ENCODE peak calls at places on chromosomes 7 and 10, in six cellular contexts. One of them, this sample, is unnamed.

GRCh38 chr7:157816086-157816485 is 479.3 kb downstream of the DNAJB6 start:
- DNase-seq in IMR-90: no peak
- DNase-seq in right cardiac atrium: no peak
- DNase-seq in sigmoid colon: no peak
- DNase-seq in A549: no peak
- DNase-seq in hepatocyte: no peak
- DNase-seq in this sample: no peak

GRCh38 chr10:74383617-74384016 is 232.6 kb downstream of the ADK start:
- DNase-seq in IMR-90: no peak
- DNase-seq in hepatocyte: no peak
- DNase-seq in A549: no peak
- DNase-seq in sigmoid colon: no peak
- DNase-seq in right cardiac atrium: no peak
- DNase-seq in this sample: no peak

GRCh38 chr10:10564081-10564480 is 453.6 kb upstream of the CELF2 start:
- DNase-seq in A549: no peak
- DNase-seq in hepatocyte: no peak
- DNase-seq in sigmoid colon: no peak
- DNase-seq in IMR-90: no peak
- DNase-seq in right cardiac atrium: no peak
- DNase-seq in this sample: peak; percentile 12

GRCh38 chr7:106623846-106624245 is 37.1 kb downstream of the CCDC71L start:
- DNase-seq in right cardiac atrium: no peak
- DNase-seq in sigmoid colon: no peak
- DNase-seq in hepatocyte: peak; percentile 15
- DNase-seq in IMR-90: peak; percentile 92
- DNase-seq in A549: peak; percentile 17
- DNase-seq in this sample: no peak

GRCh38 chr10:129971381-129972144 is 7.5 kb upstream of the EBF3 start:
- DNase-seq in A549: peak; percentile 63
- DNase-seq in hepatocyte: peak; percentile 86
- DNase-seq in right cardiac atrium: peak; percentile 75
- DNase-seq in sigmoid colon: peak; percentile 66
- DNase-seq in IMR-90: peak; percentile 22
- DNase-seq in this sample: no peak

GRCh38 chr10:42754155-42755027 is 28.2 kb upstream of the BMS1 start:
- DNase-seq in hepatocyte: peak; percentile 53
- DNase-seq in sigmoid colon: no peak
- DNase-seq in right cardiac atrium: peak; percentile 64
- DNase-seq in A549: peak; percentile 15
- DNase-seq in IMR-90: no peak
- DNase-seq in this sample: no peak

GRCh38 chr10:17348111-17349008 is 106.0 kb downstream of the ST8SIA6 start:
- DNase-seq in right cardiac atrium: peak; percentile 81
- DNase-seq in A549: peak; percentile 7
- DNase-seq in sigmoid colon: peak; percentile 70
- DNase-seq in IMR-90: peak; percentile 79
- DNase-seq in hepatocyte: peak; percentile 17
- DNase-seq in this sample: no peak

GRCh38 chr10:111323567-111323966 is 246.7 kb downstream of the ADRA2A start:
- DNase-seq in hepatocyte: no peak
- DNase-seq in sigmoid colon: no peak
- DNase-seq in right cardiac atrium: no peak
- DNase-seq in IMR-90: no peak
- DNase-seq in A549: no peak
- DNase-seq in this sample: no peak

GRCh38 chr10:91197044-91197651 is 23.3 kb upstream of the PCGF5 start:
- DNase-seq in sigmoid colon: no peak
- DNase-seq in right cardiac atrium: peak; percentile 62
- DNase-seq in hepatocyte: no peak
- DNase-seq in A549: no peak
- DNase-seq in IMR-90: peak; percentile 53
- DNase-seq in this sample: no peak

GRCh38 chr7:41652265-41652664 is 50.6 kb downstream of the INHBA start:
- DNase-seq in IMR-90: peak; percentile 13
- DNase-seq in sigmoid colon: no peak
- DNase-seq in hepatocyte: no peak
- DNase-seq in A549: no peak
- DNase-seq in right cardiac atrium: no peak
- DNase-seq in this sample: no peak

GRCh38 chr10:110995301-110995700 is 75.9 kb downstream of the SHOC2 start:
- DNase-seq in hepatocyte: no peak
- DNase-seq in sigmoid colon: no peak
- DNase-seq in IMR-90: no peak
- DNase-seq in right cardiac atrium: no peak
- DNase-seq in A549: no peak
- DNase-seq in this sample: no peak

GRCh38 chr7:111780527-111780926 is 218.2 kb upstream of the IMMP2L start:
- DNase-seq in A549: no peak
- DNase-seq in hepatocyte: no peak
- DNase-seq in IMR-90: no peak
- DNase-seq in right cardiac atrium: no peak
- DNase-seq in sigmoid colon: no peak
- DNase-seq in this sample: no peak

GRCh38 chr7:78901566-78901965 is 551.9 kb downstream of the MAGI2 start:
- DNase-seq in hepatocyte: no peak
- DNase-seq in IMR-90: no peak
- DNase-seq in sigmoid colon: no peak
- DNase-seq in A549: no peak
- DNase-seq in right cardiac atrium: no peak
- DNase-seq in this sample: no peak

GRCh38 chr7:1945558-1945957 is 275.5 kb downstream of the ELFN1 start:
- DNase-seq in sigmoid colon: peak; percentile 11
- DNase-seq in right cardiac atrium: no peak
- DNase-seq in IMR-90: no peak
- DNase-seq in A549: no peak
- DNase-seq in hepatocyte: no peak
- DNase-seq in this sample: no peak

GRCh38 chr10:29857843-29858242 is 201.5 kb downstream of the JCAD start:
- DNase-seq in sigmoid colon: no peak
- DNase-seq in right cardiac atrium: no peak
- DNase-seq in hepatocyte: no peak
- DNase-seq in A549: no peak
- DNase-seq in IMR-90: no peak
- DNase-seq in this sample: no peak

GRCh38 chr7:116793795-116794360 is 68.5 kb upstream of the CAPZA2 start:
- DNase-seq in IMR-90: no peak
- DNase-seq in right cardiac atrium: no peak
- DNase-seq in sigmoid colon: no peak
- DNase-seq in hepatocyte: no peak
- DNase-seq in A549: no peak
- DNase-seq in this sample: no peak

GRCh38 chr7:116799912-116800311 is 62.5 kb upstream of the CAPZA2 start:
- DNase-seq in A549: no peak
- DNase-seq in sigmoid colon: no peak
- DNase-seq in IMR-90: peak; percentile 41
- DNase-seq in right cardiac atrium: no peak
- DNase-seq in hepatocyte: no peak
- DNase-seq in this sample: no peak

GRCh38 chr7:116797611-116798010 is 64.8 kb upstream of the CAPZA2 start:
- DNase-seq in right cardiac atrium: no peak
- DNase-seq in A549: no peak
- DNase-seq in sigmoid colon: no peak
- DNase-seq in IMR-90: no peak
- DNase-seq in hepatocyte: no peak
- DNase-seq in this sample: no peak

GRCh38 chr7:116798205-116798730 is 64.1 kb upstream of the CAPZA2 start:
- DNase-seq in hepatocyte: no peak
- DNase-seq in right cardiac atrium: no peak
- DNase-seq in IMR-90: no peak
- DNase-seq in A549: no peak
- DNase-seq in sigmoid colon: no peak
- DNase-seq in this sample: no peak

DNA sequence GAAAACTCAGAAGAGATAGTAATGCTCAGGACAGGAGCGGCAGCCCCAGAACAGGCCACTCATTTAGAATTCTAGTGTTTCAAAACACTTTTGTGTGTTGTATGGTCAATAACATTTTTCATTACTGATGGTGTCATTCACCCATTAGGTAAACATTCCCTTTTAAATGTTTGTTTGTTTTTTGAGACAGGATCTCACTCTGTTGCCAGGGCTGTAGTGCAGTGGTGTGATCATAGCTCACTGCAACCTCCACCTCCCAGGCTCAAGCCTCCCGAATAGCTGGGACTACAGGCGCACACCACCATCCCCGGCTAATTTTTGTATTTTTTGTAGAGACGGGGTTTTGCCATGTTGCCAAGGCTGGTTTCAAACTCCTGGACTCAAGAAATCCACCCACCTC is 65.9 kb upstream of the CAPZA2 start:
- DNase-seq in hepatocyte: no peak
- DNase-seq in A549: no peak
- DNase-seq in IMR-90: no peak
- DNase-seq in right cardiac atrium: no peak
- DNase-seq in sigmoid colon: no peak
- DNase-seq in this sample: no peak
- H3K27ac ChIP-seq in hepatocyte: no peak overlapping the region
- H3K27ac ChIP-seq in A549: peak overlapping the region; percentile 20
- H3K27ac ChIP-seq in IMR-90: no peak overlapping the region
- H3K27ac ChIP-seq in right cardiac atrium: no peak overlapping the region
- H3K27ac ChIP-seq in sigmoid colon: no peak overlapping the region
- H3K27ac ChIP-seq in this sample: no peak overlapping the region

DNA sequence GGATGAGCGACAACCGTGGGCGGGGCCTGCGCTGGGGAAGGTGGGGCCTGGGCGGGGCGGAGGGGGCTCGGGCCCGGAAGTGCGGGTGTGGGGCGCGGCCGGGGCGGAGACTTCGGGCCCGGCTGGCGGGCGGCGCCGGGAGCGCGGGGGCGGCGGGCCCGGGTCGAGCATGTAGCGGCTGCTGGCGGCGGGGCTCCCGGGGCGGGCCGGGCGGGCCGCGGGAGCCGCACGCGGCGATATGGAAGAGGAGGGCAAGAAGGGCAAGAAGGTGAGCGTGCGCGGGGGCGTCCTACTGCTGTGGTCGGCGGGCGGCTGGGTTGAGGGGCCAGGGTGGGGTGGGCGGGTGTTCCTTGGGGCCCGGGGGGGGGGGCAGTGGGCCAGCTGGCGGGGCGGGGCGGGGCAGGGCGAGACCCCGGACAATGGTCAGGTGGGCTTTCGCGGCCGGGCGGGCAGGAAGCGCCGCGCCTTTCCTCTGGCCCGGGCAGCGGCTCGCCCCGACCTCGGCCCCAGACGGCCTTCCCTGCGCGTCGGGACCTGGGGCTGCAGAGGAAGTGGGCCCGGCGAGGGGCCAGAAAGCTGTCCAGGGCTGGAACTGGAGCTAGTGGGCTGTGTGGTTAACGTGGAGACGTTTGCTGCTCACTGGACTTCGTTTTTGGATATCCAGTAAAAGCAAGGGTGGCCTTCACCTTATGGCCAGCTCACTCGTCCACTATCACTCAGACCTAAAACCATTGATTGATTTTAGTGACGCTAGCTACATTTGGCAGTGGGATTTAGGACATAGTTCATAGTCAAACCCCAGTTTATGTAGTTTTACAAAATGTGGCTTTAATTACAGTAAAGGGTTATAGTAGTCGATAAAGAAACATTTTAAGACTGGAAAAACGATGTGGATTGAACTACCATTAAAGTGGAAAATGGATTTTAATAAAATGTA is at the start of gene CCM2:
- DNase-seq in right cardiac atrium: peak; percentile 77
- DNase-seq in A549: peak; percentile 36
- DNase-seq in sigmoid colon: peak; percentile 81
- DNase-seq in IMR-90: peak; percentile 32
- DNase-seq in hepatocyte: peak; percentile 63
- DNase-seq in this sample: no peak
- H3K27ac ChIP-seq in right cardiac atrium: peak within 1 kb of the TSS; percentile 85
- H3K27ac ChIP-seq in A549: peak within 1 kb of the TSS; percentile 91
- H3K27ac ChIP-seq in sigmoid colon: peak within 1 kb of the TSS; percentile 86
- H3K27ac ChIP-seq in IMR-90: peak within 1 kb of the TSS; percentile 91
- H3K27ac ChIP-seq in hepatocyte: peak within 1 kb of the TSS; percentile 93
- H3K27ac ChIP-seq in this sample: peak within 1 kb of the TSS; percentile 88

GRCh38 chr7:81143856-81144255 is 225.0 kb upstream of the SEMA3C start:
- DNase-seq in hepatocyte: no peak
- DNase-seq in IMR-90: no peak
- DNase-seq in sigmoid colon: no peak
- DNase-seq in A549: no peak
- DNase-seq in right cardiac atrium: no peak
- DNase-seq in this sample: no peak

GRCh38 chr7:81138850-81139249 is 220.0 kb upstream of the SEMA3C start:
- DNase-seq in hepatocyte: no peak
- DNase-seq in sigmoid colon: no peak
- DNase-seq in A549: no peak
- DNase-seq in right cardiac atrium: no peak
- DNase-seq in IMR-90: no peak
- DNase-seq in this sample: no peak

GRCh38 chr7:81135322-81135721 is 216.5 kb upstream of the SEMA3C start:
- DNase-seq in A549: no peak
- DNase-seq in right cardiac atrium: no peak
- DNase-seq in hepatocyte: no peak
- DNase-seq in sigmoid colon: no peak
- DNase-seq in IMR-90: no peak
- DNase-seq in this sample: no peak

GRCh38 chr7:81140206-81140605 is 221.4 kb upstream of the SEMA3C start:
- DNase-seq in right cardiac atrium: no peak
- DNase-seq in hepatocyte: no peak
- DNase-seq in IMR-90: no peak
- DNase-seq in sigmoid colon: no peak
- DNase-seq in A549: no peak
- DNase-seq in this sample: no peak

GRCh38 chr7:81140775-81141174 is 221.9 kb upstream of the SEMA3C start:
- DNase-seq in right cardiac atrium: no peak
- DNase-seq in A549: no peak
- DNase-seq in sigmoid colon: no peak
- DNase-seq in hepatocyte: no peak
- DNase-seq in IMR-90: no peak
- DNase-seq in this sample: no peak
- H3K27ac ChIP-seq in right cardiac atrium: no peak overlapping the region
- H3K27ac ChIP-seq in A549: peak overlapping the region; percentile 2
- H3K27ac ChIP-seq in sigmoid colon: no peak overlapping the region
- H3K27ac ChIP-seq in hepatocyte: no peak overlapping the region
- H3K27ac ChIP-seq in IMR-90: no peak overlapping the region
- H3K27ac ChIP-seq in this sample: no peak overlapping the region

GRCh38 chr10:59373071-59373470 is 10.7 kb upstream of the FAM13C start:
- DNase-seq in hepatocyte: no peak
- DNase-seq in A549: no peak
- DNase-seq in right cardiac atrium: no peak
- DNase-seq in IMR-90: peak; percentile 77
- DNase-seq in sigmoid colon: no peak
- DNase-seq in this sample: no peak
- H3K27ac ChIP-seq in hepatocyte: no peak overlapping the region
- H3K27ac ChIP-seq in A549: no peak overlapping the region
- H3K27ac ChIP-seq in right cardiac atrium: no peak overlapping the region
- H3K27ac ChIP-seq in IMR-90: peak overlapping the region; percentile 14
- H3K27ac ChIP-seq in sigmoid colon: peak overlapping the region; percentile 33
- H3K27ac ChIP-seq in this sample: no peak overlapping the region

GRCh38 chr10:70584366-70584765 is 18.2 kb downstream of the PRF1 start:
- DNase-seq in IMR-90: no peak
- DNase-seq in sigmoid colon: peak; percentile 22
- DNase-seq in hepatocyte: no peak
- DNase-seq in A549: no peak
- DNase-seq in right cardiac atrium: no peak
- DNase-seq in this sample: no peak
- H3K27ac ChIP-seq in IMR-90: no peak overlapping the region
- H3K27ac ChIP-seq in sigmoid colon: no peak overlapping the region
- H3K27ac ChIP-seq in hepatocyte: peak overlapping the region; percentile 33
- H3K27ac ChIP-seq in A549: no peak overlapping the region
- H3K27ac ChIP-seq in right cardiac atrium: no peak overlapping the region
- H3K27ac ChIP-seq in this sample: no peak overlapping the region

This sample was measured in caudate nucleus.